ENCODE peak calls at places on chromosome 4, in five cellular contexts. C is MM.1S, A is stomach, M is colonic mucosa, P is testis. R is an unnamed sample.

GRCh38 chr4:77797239-77797638 is 21.9 kb downstream of the CNOT6L start:
- DNase-seq in C (no peak), A (no peak), M (no peak), P (no peak), R (no peak)

GRCh38 chr4:102694791-102695190 is 66.0 kb downstream of the MANBA start:
- DNase-seq in C (no peak), A (no peak), M (no peak), P (no peak), R (no peak)

GRCh38 chr4:99430106-99430505 is 5.0 kb downstream of the ADH7 start:
- DNase-seq in C (no peak), A (no peak), M (no peak), P (no peak), R (no peak)

GRCh38 chr4:57190651-57191481 is 80.7 kb upstream of the IGFBP7 start:
- DNase-seq in C (peak), A (no peak), M (peak), P (peak), R (no peak)

GRCh38 chr4:65893311-65893710 is 223.0 kb upstream of the EPHA5 start:
- DNase-seq in C (no peak), A (no peak), M (no peak), P (no peak), R (no peak)

GRCh38 chr4:23097251-23097650 is 404.5 kb downstream of the GBA3 start:
- DNase-seq in C (no peak), A (no peak), M (no peak), P (no peak), R (no peak)

GRCh38 chr4:164931551-164932324 is 45.7 kb downstream of the TRIM61 start:
- DNase-seq in C (no peak), A (no peak), M (no peak), P (no peak), R (no peak)

GRCh38 chr4:85147481-85148076 is 181.1 kb upstream of the WDFY3 start:
- DNase-seq in C (peak), A (peak), M (peak), P (peak), R (peak)

GRCh38 chr4:21835712-21836111 is 112.9 kb downstream of the KCNIP4 start:
- DNase-seq in C (no peak), A (no peak), M (no peak), P (no peak), R (no peak)

GRCh38 chr4:71064521-71064920 is 71.1 kb downstream of the DCK start:
- DNase-seq in C (no peak), A (no peak), M (no peak), P (no peak), R (no peak)

GRCh38 chr4:3820806-3821579 is 54.8 kb downstream of the ADRA2C start:
- DNase-seq in C (no peak), A (no peak), M (peak), P (no peak), R (no peak)

GRCh38 chr4:21387683-21388082 is 560.9 kb downstream of the KCNIP4 start:
- DNase-seq in C (no peak), A (no peak), M (peak), P (no peak), R (no peak)

GRCh38 chr4:2817701-2818350 is 24.9 kb downstream of the SH3BP2 start:
- DNase-seq in C (peak), A (no peak), M (peak), P (no peak), R (no peak)

GRCh38 chr4:7893539-7893938 is 46.1 kb downstream of the AFAP1 start:
- DNase-seq in C (no peak), A (no peak), M (no peak), P (no peak), R (no peak)

GRCh38 chr4:681736-682451 is 7.1 kb downstream of the SLC49A3 start:
- DNase-seq in C (no peak), A (peak), M (peak), P (no peak), R (peak)

GRCh38 chr4:8233672-8234484 is 34.8 kb downstream of the SH3TC1 start:
- DNase-seq in C (no peak), A (no peak), M (no peak), P (no peak), R (no peak)

GRCh38 chr4:168654206-168655174 is 157.6 kb downstream of the PALLD start:
- DNase-seq in C (peak), A (peak), M (peak), P (no peak), R (no peak)

GRCh38 chr4:137198791-137199190 is 333.5 kb downstream of the PCDH18 start:
- DNase-seq in C (no peak), A (no peak), M (no peak), P (no peak), R (no peak)

GRCh38 chr4:70721747-70722146 is at the start of gene RUFY3:
- DNase-seq in C (no peak), A (no peak), M (no peak), P (peak), R (no peak)

GRCh38 chr4:102429553-102429952 is 71.6 kb upstream of the NFKB1 start:
- DNase-seq in C (no peak), A (no peak), M (no peak), P (no peak), R (no peak)

GRCh38 chr4:39410415-39410814 is 3.7 kb downstream of the KLB start:
- DNase-seq in C (no peak), A (no peak), M (no peak), P (no peak), R (no peak)
- TF ChIP-seq CTCF in C (no peak), A (no peak), M (no peak), P (no peak), R (no peak)

DNA sequence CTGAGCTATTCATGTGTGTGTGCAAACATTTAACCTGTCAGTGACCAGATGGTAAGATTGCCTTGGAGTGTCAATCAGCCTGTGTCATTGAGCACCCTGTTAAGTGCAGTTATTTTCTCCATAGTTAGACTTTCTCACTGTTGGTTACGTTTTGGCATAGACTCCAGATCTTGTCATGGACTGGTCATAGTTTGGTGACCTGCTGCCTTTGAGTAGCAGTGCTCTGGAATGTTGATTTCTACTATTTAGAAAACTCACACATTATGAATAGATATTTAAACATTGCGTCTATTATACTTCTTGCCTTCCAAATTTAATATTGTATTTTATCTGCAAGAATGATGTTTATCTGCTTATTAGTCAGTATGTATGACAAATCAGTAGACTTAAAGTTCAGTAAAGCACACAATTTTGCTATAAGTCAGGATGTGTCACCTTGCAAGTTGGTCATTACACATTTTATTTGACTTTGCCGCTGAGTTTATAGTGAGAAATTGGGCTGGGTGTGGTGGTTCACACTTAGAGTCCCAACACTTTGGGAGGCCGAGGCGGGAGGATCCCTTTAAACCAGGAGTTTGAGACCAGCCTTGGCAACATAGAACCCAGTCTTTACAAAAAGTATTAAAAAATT is 42.4 kb downstream of the KIAA0232 start:
- DNase-seq in C (no peak), A (no peak), M (no peak), P (no peak), R (no peak)
- TF ChIP-seq CTCF in C (no peak), A (no peak), M (no peak), P (no peak), R (no peak)

DNA sequence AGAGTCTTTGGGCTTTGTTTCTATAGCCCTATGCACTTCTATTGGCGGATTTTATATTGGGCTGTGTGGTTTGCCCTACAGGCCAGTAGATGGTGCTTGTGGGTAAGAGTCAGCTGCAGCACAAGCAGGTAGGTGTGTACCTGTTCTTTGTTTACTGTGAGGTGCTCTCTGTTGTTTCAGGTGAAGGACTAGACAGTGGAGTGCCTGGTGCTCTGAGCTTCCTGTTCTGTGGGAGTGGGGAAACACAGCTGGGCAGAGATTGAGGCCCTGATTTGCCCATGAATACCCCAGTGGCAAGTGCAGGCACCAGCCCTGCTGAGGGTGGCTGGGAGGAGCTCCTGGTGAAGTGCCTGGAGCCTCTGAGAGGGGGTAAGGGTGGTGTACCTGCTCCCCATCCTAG is 26.3 kb upstream of the UCP1 start:
- DNase-seq in C (peak), A (peak), M (peak), P (peak), R (peak)
- TF ChIP-seq CTCF in C (peak), A (peak), M (peak), P (no peak), R (peak)

GRCh38 chr4:112518675-112519074 is 2.7 kb upstream of the NEUROG2 start:
- DNase-seq in C (no peak), A (no peak), M (no peak), P (no peak), R (no peak)

GRCh38 chr4:112517911-112518310 is 1.9 kb upstream of the NEUROG2 start:
- DNase-seq in C (peak), A (no peak), M (no peak), P (no peak), R (no peak)

GRCh38 chr4:112521123-112522116 is 5.4 kb upstream of the NEUROG2 start:
- DNase-seq in C (no peak), A (no peak), M (no peak), P (no peak), R (no peak)

GRCh38 chr4:112520598-112521122 is 4.7 kb upstream of the NEUROG2 start:
- DNase-seq in C (no peak), A (no peak), M (no peak), P (no peak), R (no peak)

DNA sequence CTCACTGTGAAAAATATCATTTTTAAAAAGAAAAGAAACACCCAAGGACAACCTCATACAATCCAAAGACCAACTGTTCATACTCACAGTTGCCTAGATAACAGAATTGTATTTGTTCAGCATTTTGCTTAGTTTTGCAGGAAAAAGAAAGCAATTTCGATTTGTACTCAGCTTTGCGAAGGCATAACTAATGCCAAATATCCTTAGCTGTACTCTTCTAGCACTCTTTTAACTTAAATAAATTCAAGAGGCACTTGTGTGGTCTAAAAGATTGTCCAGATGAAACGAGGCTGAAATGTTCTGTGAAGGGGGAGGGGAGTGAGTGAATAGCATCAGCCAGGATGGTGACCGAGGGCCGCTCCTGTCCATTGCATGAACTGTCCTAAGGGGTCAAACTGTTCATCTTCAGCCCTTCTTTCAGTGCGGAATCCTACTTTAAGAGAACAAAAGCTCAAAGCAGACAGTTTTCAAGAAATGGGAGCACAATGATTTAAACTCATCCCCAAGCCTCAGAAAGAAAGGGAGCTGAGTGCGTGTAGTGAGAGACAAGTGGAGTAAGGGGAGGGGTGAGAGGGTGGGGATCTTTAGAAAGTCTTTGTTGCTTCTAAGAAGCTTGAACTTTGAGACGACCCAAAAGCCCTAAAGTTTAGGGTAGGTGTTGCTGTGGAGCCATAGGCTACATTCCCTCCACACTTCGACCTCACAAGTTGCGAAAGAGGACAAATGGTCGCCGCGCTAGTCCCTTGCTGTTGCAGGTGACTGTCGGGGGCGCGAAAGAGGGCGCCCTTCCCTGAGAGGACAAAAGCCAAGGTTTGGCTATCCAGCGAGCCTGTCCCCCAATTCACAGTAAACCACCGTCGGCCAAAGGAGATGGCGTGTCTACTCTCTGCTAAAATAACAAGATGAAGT is 4.0 kb upstream of the NEUROG2 start:
- DNase-seq in C (no peak), A (no peak), M (no peak), P (no peak), R (no peak)
- TF ChIP-seq CTCF in C (no peak), A (no peak), M (no peak), P (no peak), R (no peak)

GRCh38 chr4:178086324-178086723 is 644.1 kb upstream of the AGA start:
- DNase-seq in C (no peak), A (no peak), M (no peak), P (no peak), R (no peak)
- TF ChIP-seq CTCF in C (no peak), A (no peak), M (no peak), P (no peak), R (no peak)